ENCODE peak calls at places on chromosomes 3 and 15, in eight cellular contexts. Q is glutamatergic neuron, J is heart left ventricle, Y is dorsolateral prefrontal cortex, Z is AG10803, B is GM12878, K is omental fat pad, H is AG09319. R is an unnamed sample.

GRCh38 chr3:188000361-188000861 is 153.5 kb upstream of the LPP start:
- DNase-seq in H (no peak), Q (peak), B (no peak), J (no peak), Z (no peak), K (no peak), Y (no peak), R (no peak)

GRCh38 chr3:168888781-168889180 is 774.7 kb downstream of the MECOM start:
- DNase-seq in K (no peak), B (no peak), H (no peak), Q (no peak), Z (no peak), J (no peak), Y (no peak), R (no peak)

GRCh38 chr3:112779558-112780480 is 66.8 kb downstream of the CD200R1L start:
- DNase-seq in Q (no peak), K (no peak), Y (no peak), Z (no peak), B (no peak), H (no peak), J (no peak), R (no peak)

GRCh38 chr3:179608931-179609720 is 4.5 kb downstream of the NDUFB5 start:
- DNase-seq in B (peak), J (no peak), Y (no peak), Q (no peak), H (no peak), K (no peak), Z (no peak), R (no peak)

GRCh38 chr3:126907557-126907956 is 75.4 kb upstream of the PLXNA1 start:
- DNase-seq in Z (peak), Y (no peak), B (no peak), J (no peak), H (no peak), Q (no peak), K (no peak), R (no peak)

GRCh38 chr3:45993421-45994027 is 2.1 kb downstream of the FYCO1 start:
- DNase-seq in H (no peak), J (no peak), Z (no peak), Y (no peak), K (no peak), Q (no peak), B (no peak), R (no peak)

GRCh38 chr3:69145688-69146087 is 23.3 kb upstream of the LMOD3 start:
- DNase-seq in J (no peak), B (no peak), Q (no peak), Y (no peak), H (no peak), Z (no peak), K (no peak), R (no peak)

GRCh38 chr15:31254431-31255175 is 72.0 kb upstream of the KLF13 start:
- DNase-seq in H (no peak), K (no peak), Y (peak), Q (no peak), J (no peak), B (no peak), Z (peak), R (no peak)

GRCh38 chr3:14301558-14301957 is 100.8 kb upstream of the SLC6A6 start:
- DNase-seq in B (no peak), Y (no peak), Z (peak), H (no peak), Q (peak), K (no peak), J (no peak), R (no peak)

GRCh38 chr15:38271895-38272294 is 19.3 kb downstream of the SPRED1 start:
- DNase-seq in B (no peak), Z (no peak), H (no peak), Y (no peak), J (no peak), Q (no peak), K (no peak), R (no peak)

GRCh38 chr15:59251001-59251845 is 44.6 kb downstream of the LDHAL6B start:
- DNase-seq in Z (no peak), K (no peak), Q (no peak), H (no peak), Y (no peak), J (no peak), B (peak), R (no peak)

GRCh38 chr3:123367467-123368154 is 81.3 kb downstream of the ADCY5 start:
- DNase-seq in J (no peak), Z (no peak), K (no peak), Q (no peak), H (no peak), B (no peak), Y (no peak), R (no peak)

GRCh38 chr3:187958432-187959003 is 195.4 kb upstream of the LPP start:
- DNase-seq in B (no peak), K (no peak), Q (no peak), H (no peak), J (no peak), Z (no peak), Y (no peak), R (no peak)

GRCh38 chr3:10783360-10784346 is 32.4 kb upstream of the SLC6A11 start:
- DNase-seq in H (no peak), Z (peak), K (no peak), B (no peak), Q (no peak), J (no peak), Y (no peak), R (no peak)

GRCh38 chr15:33699691-33700447 is 268.4 kb upstream of the CHRM5 start:
- DNase-seq in J (no peak), B (no peak), Q (no peak), Y (no peak), Z (peak), K (no peak), H (no peak), R (no peak)

GRCh38 chr3:141050576-141050912 is 603 bp upstream of the SPSB4 start:
- DNase-seq in Q (no peak), J (no peak), Y (no peak), Z (no peak), B (no peak), K (no peak), H (no peak), R (no peak)

GRCh38 chr3:27861047-27862036 is 139.2 kb upstream of the EOMES start:
- DNase-seq in Y (no peak), Q (no peak), B (no peak), J (no peak), K (no peak), Z (no peak), H (no peak), R (no peak)

GRCh38 chr15:69664572-69665326 is 212.1 kb downstream of the RPLP1 start:
- DNase-seq in Y (peak), B (no peak), H (no peak), K (no peak), Z (no peak), Q (no peak), J (no peak), R (no peak)

GRCh38 chr15:100931143-100931890 is 12.2 kb downstream of the LRRK1 start:
- DNase-seq in J (no peak), B (no peak), Z (no peak), Y (no peak), Q (no peak), K (no peak), H (no peak), R (no peak)

GRCh38 chr3:122497425-122497824 is 17.3 kb downstream of the KPNA1 start:
- DNase-seq in B (peak), Z (peak), H (peak), J (no peak), Q (no peak), Y (no peak), K (no peak), R (no peak)

GRCh38 chr15:69325456-69325971 is 26.8 kb downstream of the PAQR5 start:
- DNase-seq in H (no peak), B (no peak), K (no peak), Y (no peak), Z (no peak), J (no peak), Q (no peak), R (no peak)

GRCh38 chr15:49507261-49507660 is 84.2 kb downstream of the FGF7 start:
- DNase-seq in K (no peak), H (no peak), J (no peak), Y (no peak), Q (no peak), B (no peak), Z (no peak), R (no peak)

GRCh38 chr3:73580343-73580742 is 44.4 kb downstream of the PDZRN3 start:
- DNase-seq in Q (no peak), B (no peak), J (no peak), K (no peak), H (no peak), Y (no peak), Z (peak), R (no peak)

GRCh38 chr3:182703233-182703632 is 90.1 kb upstream of the ATP11B start:
- DNase-seq in B (no peak), K (no peak), H (no peak), J (no peak), Y (no peak), Z (no peak), Q (no peak), R (no peak)

GRCh38 chr15:78292219-78292618 is 7.2 kb downstream of the SKIC8 start:
- DNase-seq in J (no peak), H (no peak), Z (no peak), B (no peak), K (no peak), Y (no peak), Q (no peak), R (no peak)

GRCh38 chr15:58114812-58115211 is 23.4 kb upstream of the AQP9 start:
- DNase-seq in Q (no peak), B (no peak), K (no peak), Z (no peak), H (no peak), Y (no peak), J (no peak), R (no peak)

GRCh38 chr15:100192092-100192695 is 149.6 kb downstream of the ADAMTS17 start:
- DNase-seq in Q (no peak), Y (no peak), Z (no peak), K (no peak), J (no peak), B (no peak), H (no peak), R (no peak)

GRCh38 chr3:94500146-94500545 is 437.3 kb downstream of the NSUN3 start:
- DNase-seq in J (no peak), H (no peak), K (no peak), Y (no peak), Q (no peak), B (no peak), Z (no peak), R (no peak)

GRCh38 chr3:195209836-195210551 is 61.0 kb downstream of the XXYLT1 start:
- DNase-seq in H (peak), K (no peak), B (no peak), Z (peak), Q (peak), Y (peak), J (peak), R (no peak)

GRCh38 chr3:62003833-62004232 is 369.5 kb downstream of the FEZF2 start:
- DNase-seq in J (no peak), Z (no peak), Y (no peak), B (no peak), H (no peak), Q (no peak), K (no peak), R (no peak)

GRCh38 chr3:123799544-123800351 is 84.4 kb downstream of the MYLK start:
- DNase-seq in B (no peak), Y (no peak), Q (no peak), Z (peak), H (no peak), J (no peak), K (no peak), R (no peak)

GRCh38 chr15:74906193-74906449 is 530 bp downstream of the FAM219B start:
- DNase-seq in Q (peak), Y (no peak), J (peak), K (no peak), H (no peak), B (no peak), Z (no peak), R (no peak)

GRCh38 chr3:111917300-111917699 is 58.2 kb downstream of the PHLDB2 start:
- DNase-seq in Z (peak), Q (no peak), B (no peak), K (no peak), H (no peak), Y (no peak), J (no peak), R (no peak)

GRCh38 chr15:27119695-27120266 is 148.8 kb downstream of the GABRG3 start:
- DNase-seq in H (no peak), J (no peak), Y (no peak), B (no peak), Q (no peak), K (no peak), Z (no peak), R (no peak)

GRCh38 chr15:66951976-66952375 is 113.4 kb upstream of the SMAD3 start:
- DNase-seq in J (no peak), Q (no peak), Z (peak), Y (no peak), B (no peak), K (no peak), H (no peak), R (no peak)

GRCh38 chr15:60973637-60974415 is 255.3 kb downstream of the RORA start:
- DNase-seq in J (no peak), Q (peak), K (no peak), Y (no peak), B (no peak), Z (peak), H (no peak), R (no peak)

GRCh38 chr3:186930639-186931486 is 537 bp downstream of the ST6GAL1 start:
- DNase-seq in Y (no peak), K (no peak), Q (peak), B (peak), J (peak), Z (peak), H (no peak), R (peak)
- TF ChIP-seq CTCF in Y (no peak), K (no peak), Q (no peak), B (peak), J (peak), Z (no peak), H (no peak), R (no peak)

GRCh38 chr3:3783155-3783554 is 16.1 kb upstream of the LRRN1 start:
- DNase-seq in J (no peak), Z (no peak), H (no peak), Y (no peak), K (no peak), Q (no peak), B (no peak), R (no peak)
- TF ChIP-seq CTCF in J (no peak), Z (no peak), H (no peak), Y (no peak), K (no peak), Q (no peak), B (no peak), R (no peak)

GRCh38 chr3:15953841-15954240 is 156.1 kb upstream of the ANKRD28 start:
- DNase-seq in B (no peak), Q (no peak), K (no peak), J (no peak), Z (no peak), Y (no peak), H (no peak), R (no peak)
- TF ChIP-seq CTCF in B (peak), Q (peak), K (no peak), J (no peak), Z (no peak), Y (no peak), H (no peak), R (peak)

DNA sequence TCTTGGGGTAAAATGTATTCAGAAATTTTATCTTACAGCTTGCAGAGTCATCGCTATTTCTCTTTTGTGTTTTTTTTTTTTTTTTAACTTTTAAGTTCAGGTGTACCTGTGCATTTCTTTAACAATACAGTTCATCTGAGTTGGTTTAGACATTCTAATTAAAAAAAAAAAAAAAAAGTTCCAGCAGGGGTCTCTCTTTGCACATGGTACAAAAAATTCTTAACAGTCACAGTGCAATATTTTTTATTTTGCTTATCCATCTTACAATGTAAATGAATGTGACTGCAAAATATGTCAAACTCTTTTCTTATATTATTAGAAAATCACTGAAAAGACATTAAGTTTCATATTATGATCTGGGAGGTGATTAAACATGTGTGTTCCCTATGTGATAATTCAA is 47.5 kb upstream of the SLC9A9 start:
- DNase-seq in H (no peak), Q (no peak), Y (no peak), K (no peak), J (no peak), B (no peak), Z (no peak), R (no peak)
- TF ChIP-seq CTCF in H (peak), Q (no peak), Y (peak), K (no peak), J (no peak), B (no peak), Z (peak), R (peak)

DNA sequence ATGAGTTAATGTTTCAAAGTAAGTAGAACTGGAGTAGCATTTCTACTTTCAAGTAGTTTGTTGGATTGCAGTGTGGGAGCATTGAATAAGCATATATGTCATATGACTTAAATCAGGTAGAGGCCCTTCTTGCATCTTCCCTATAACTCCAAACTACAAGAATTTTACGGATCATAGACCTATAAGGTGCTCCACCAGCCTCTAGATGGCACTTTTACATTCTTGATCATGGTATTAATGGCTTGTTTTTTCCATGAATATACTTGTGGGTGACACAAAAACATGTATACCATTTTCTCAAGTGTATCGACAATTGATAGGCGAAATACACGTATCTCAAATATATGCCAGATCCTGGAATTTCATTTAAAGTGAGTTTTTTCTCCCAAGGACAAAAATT is 311.1 kb downstream of the ZPLD1 start:
- DNase-seq in H (no peak), Q (no peak), K (no peak), Z (peak), Y (no peak), J (no peak), B (no peak), R (no peak)
- TF ChIP-seq CTCF in H (no peak), Q (no peak), K (no peak), Z (peak), Y (no peak), J (peak), B (peak), R (no peak)

R was measured in progenitor cell of endocrine pancreas.